ENCODE peak calls at places on chromosome X, in four cellular contexts. J is activated naive CD4-positive, alpha-beta T cell treated with anti-CD3 and anti-CD28 coated beads, Interleukin-2, amount 10 ng/mL, durations not matched to agents 7 days and 5 days; O is COR-L47; M is NCI-H1105 treated with DMSO at 0.1 percent for 48 hours. H is an unnamed sample.

GRCh38 chrX:18389968-18390367 is 35.4 kb upstream of the CDKL5 start:
- DNase-seq in J (no peak), O (no peak), M (no peak), H (no peak)

GRCh38 chrX:104428231-104428630 is 137.8 kb upstream of the IL1RAPL2 start:
- DNase-seq in J (no peak), O (no peak), M (no peak), H (no peak)

GRCh38 chrX:97401154-97401553 is 517.4 kb downstream of the RPA4 start:
- DNase-seq in J (no peak), O (no peak), M (no peak), H (no peak)

GRCh38 chrX:10579018-10579752 is 41.2 kb downstream of the MID1 start:
- DNase-seq in J (no peak), O (no peak), M (no peak), H (no peak)

GRCh38 chrX:56788717-56789122 is 59.7 kb downstream of the NBDY start:
- DNase-seq in J (no peak), O (no peak), M (no peak), H (no peak)

GRCh38 chrX:104370089-104370488 is 115.4 kb upstream of the ESX1 start:
- DNase-seq in J (no peak), O (no peak), M (no peak), H (no peak)

GRCh38 chrX:114903618-114904017 is 113.8 kb downstream of the IL13RA2 start:
- DNase-seq in J (no peak), O (no peak), M (no peak), H (no peak)

GRCh38 chrX:38080808-38081207 is 74.5 kb downstream of the SYTL5 start:
- DNase-seq in J (no peak), O (no peak), M (no peak), H (no peak)

GRCh38 chrX:129840334-129840733 is 3.4 kb downstream of the ZDHHC9 start:
- DNase-seq in J (no peak), O (no peak), M (no peak), H (no peak)

GRCh38 chrX:54992911-54993622 is 921 bp downstream of the PFKFB1 start:
- DNase-seq in J (no peak), O (no peak), M (no peak), H (no peak)

GRCh38 chrX:140701480-140701879 is 8.1 kb upstream of the LINC00632 start:
- DNase-seq in J (no peak), O (peak), M (peak), H (no peak)

H was measured in NCI-H146.